ENCODE peak calls at places on chromosome X, in four cellular contexts. N is IMR-90, K is K562, T is GM12878. R is an unnamed sample. For H3K9me3, the result is how much of the 10 kb centered on the place peaks cover.

GRCh38 chrX:53223955-53224859 is 800 bp downstream of the KDM5C start:
- DNase-seq in T (no peak), N (peak), K (peak), R (peak)

GRCh38 chrX:69068295-69069085 is 96.8 kb downstream of the PJA1 start:
- DNase-seq in T (no peak), K (no peak), N (no peak), R (peak)

GRCh38 chrX:39301041-39301440 is 499.8 kb downstream of the MID1IP1 start:
- DNase-seq in K (no peak), T (no peak), N (no peak), R (no peak)

GRCh38 chrX:107775734-107776511 is at the start of gene TSC22D3:
- DNase-seq in K (peak), N (peak), T (no peak), R (peak)

GRCh38 chrX:38154818-38155217 is 65.9 kb downstream of the SRPX start:
- DNase-seq in K (no peak), T (no peak), N (no peak), R (no peak)

GRCh38 chrX:108601276-108601675 is 135.1 kb downstream of the IRS4 start:
- DNase-seq in N (no peak), T (no peak), K (no peak), R (no peak)

GRCh38 chrX:1393871-1394615 is 2.1 kb upstream of the SLC25A6 start:
- DNase-seq in K (no peak), N (no peak), T (no peak), R (no peak)

GRCh38 chrX:70134116-70134477 is 850 bp downstream of the IGBP1 start:
- DNase-seq in K (peak), T (no peak), N (peak), R (no peak)

GRCh38 chrX:134633832-134634231 is 24.4 kb downstream of the PLAC1 start:
- DNase-seq in K (no peak), N (no peak), T (no peak), R (no peak)

GRCh38 chrX:87572911-87573310 is 55.3 kb downstream of the KLHL4 start:
- DNase-seq in T (no peak), N (no peak), K (no peak), R (no peak)

GRCh38 chrX:141405878-141406492 is 163.7 kb upstream of the SPANXC start:
- DNase-seq in T (no peak), N (peak), K (no peak), R (no peak)

GRCh38 chrX:10356979-10357378 is 200.2 kb downstream of the CLCN4 start:
- DNase-seq in T (no peak), N (peak), K (no peak), R (no peak)

GRCh38 chrX:134237363-134237702 is 351 bp downstream of the CCDC160 start:
- DNase-seq in K (no peak), N (no peak), T (no peak), R (no peak)

GRCh38 chrX:135520553-135521404 is at the start of gene INTS6L:
- DNase-seq in N (peak), K (peak), T (peak), R (peak)

GRCh38 chrX:77070108-77070918 is 376.9 kb upstream of the FGF16 start:
- DNase-seq in T (no peak), K (no peak), N (no peak), R (no peak)

GRCh38 chrX:2638279-2638678 is 52.8 kb upstream of the CD99 start:
- DNase-seq in K (no peak), N (no peak), T (no peak), R (no peak)

GRCh38 chrX:135596495-135596894 is 76.0 kb downstream of the INTS6L start:
- DNase-seq in K (peak), N (peak), T (no peak), R (peak)

GRCh38 chrX:2351321-2351720 is 149.5 kb downstream of the DHRSX start:
- DNase-seq in K (no peak), N (peak), T (no peak), R (no peak)

GRCh38 chrX:154321624-154322023 is 26.0 kb downstream of the TKTL1 start:
- DNase-seq in N (no peak), T (no peak), K (no peak), R (no peak)

DNA sequence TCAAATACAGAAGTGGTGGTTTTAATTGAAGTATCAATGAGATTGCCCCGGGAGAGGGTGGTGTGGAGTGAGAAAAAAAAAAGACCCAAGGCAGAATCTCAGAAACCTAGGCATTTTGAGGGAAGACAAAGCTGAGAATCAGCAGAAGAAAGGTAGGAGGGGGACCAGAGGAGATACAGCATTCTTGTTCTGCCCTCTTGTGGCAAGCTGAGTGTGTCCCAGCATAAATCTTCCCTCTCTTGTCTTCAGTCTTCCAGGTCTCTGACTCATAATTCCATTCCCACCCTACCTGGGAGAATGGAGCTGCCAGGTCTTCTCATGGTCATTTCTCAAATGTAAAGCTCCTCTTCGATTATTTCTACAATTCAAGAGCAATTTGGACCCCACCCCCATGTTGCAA is 32.7 kb upstream of the MAGED1 start:
- DNase-seq in K (peak), N (peak), T (no peak), R (peak)
- H3K9me3 ChIP-seq in K (under half), N (under half), T (under half), R (under half)

DNA sequence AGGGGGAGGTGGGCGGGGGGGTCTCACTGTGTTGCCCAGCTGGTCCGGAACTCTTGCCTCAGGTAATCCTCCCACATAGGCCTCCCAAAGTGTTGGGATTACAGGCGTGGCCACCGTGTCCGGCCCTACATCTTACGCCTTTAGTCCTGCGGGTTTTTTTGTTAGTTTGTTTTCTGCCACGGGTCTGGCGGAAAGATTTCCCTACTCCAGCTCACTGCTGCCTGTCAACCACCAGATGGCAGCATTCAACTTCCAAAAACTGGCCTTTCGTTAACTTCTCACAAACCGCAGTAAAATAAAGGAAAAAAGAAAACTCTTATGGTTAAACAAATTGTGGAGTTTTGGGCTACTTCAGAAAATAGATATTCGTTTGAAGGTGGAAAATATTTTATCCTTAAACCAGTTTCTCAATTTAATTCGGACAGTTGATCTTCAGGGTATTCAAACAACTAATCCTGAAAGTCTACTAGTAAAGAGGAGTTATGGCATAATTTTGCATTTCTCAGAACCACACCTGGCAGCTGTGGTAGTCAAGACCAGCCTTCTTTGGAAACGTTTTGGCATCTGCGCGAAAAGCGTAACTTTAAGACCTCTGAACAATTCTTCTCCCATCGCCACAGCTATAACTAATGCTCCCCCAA is 41.1 kb downstream of the LUZP4 start:
- DNase-seq in K (peak), T (peak), N (peak), R (peak)
- TF ChIP-seq MXI1 in K (no peak), T (no peak), N (no peak), R (no peak)

GRCh38 chrX:11398139-11398538 is 104.9 kb downstream of the AMELX start:
- DNase-seq in T (no peak), K (no peak), N (no peak), R (no peak)

GRCh38 chrX:11398785-11399184 is 105.6 kb downstream of the AMELX start:
- DNase-seq in T (no peak), N (peak), K (no peak), R (no peak)

GRCh38 chrX:11393949-11394654 is 100.9 kb downstream of the AMELX start:
- DNase-seq in K (peak), N (no peak), T (no peak), R (no peak)

GRCh38 chrX:11397680-11398079 is 104.5 kb downstream of the AMELX start:
- DNase-seq in N (no peak), T (no peak), K (no peak), R (no peak)

DNA sequence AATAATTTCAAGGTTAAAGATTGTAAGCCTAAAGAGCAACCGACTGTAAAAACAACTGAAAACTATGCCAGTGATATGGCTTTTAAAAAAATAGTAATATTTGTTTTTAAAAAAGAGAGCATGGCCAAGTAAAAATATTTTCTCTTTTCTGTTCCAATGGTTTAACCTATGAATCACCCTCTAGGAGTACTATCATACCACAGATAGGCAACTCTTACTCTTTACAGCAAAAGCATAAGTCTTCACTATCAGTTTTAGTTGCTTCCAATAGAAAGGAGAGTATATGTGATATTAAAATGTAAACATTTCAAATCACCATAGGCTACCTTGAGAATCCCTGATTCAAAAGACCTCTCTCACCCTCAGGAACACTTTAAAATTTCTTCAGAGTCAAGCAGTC is 102.6 kb downstream of the AMELX start:
- DNase-seq in K (no peak), T (no peak), N (peak), R (no peak)
- H3K9me3 ChIP-seq in K (under half), T (under half), N (under half), R (under half)

GRCh38 chrX:101639583-101639982 is 20.1 kb downstream of the ARMCX2 start:
- DNase-seq in N (no peak), T (no peak), K (no peak), R (no peak)
- TF ChIP-seq MXI1 in N (no peak), T (no peak), K (no peak), R (no peak)

GRCh38 chrX:20431486-20431885 is 164.8 kb upstream of the RPS6KA3 start:
- DNase-seq in K (no peak), N (no peak), T (no peak), R (no peak)
- H3K9me3 ChIP-seq in K (under half), N (under half), T (under half), R (under half)

DNA sequence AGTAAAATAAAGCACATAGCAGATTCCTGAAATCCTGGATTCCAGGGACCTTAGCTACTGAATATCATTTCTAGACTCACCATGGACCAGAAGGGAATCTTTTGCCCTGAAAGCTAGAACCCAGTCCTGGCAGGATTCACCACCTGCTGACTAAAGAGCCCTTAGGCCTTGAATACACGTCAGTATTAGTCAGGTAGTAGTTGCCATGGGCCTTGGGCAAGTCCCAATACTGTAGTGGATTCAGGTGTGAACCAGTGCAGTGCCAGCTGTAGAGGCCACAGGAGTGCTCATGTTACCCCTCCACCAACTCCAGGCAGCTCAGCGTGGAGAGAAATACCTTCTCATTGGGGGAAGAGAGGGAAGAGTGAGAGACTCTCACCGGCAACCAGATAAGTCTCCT is 64.1 kb upstream of the UBQLN2 start:
- DNase-seq in K (no peak), T (no peak), N (no peak), R (no peak)
- TF ChIP-seq MXI1 in K (no peak), T (no peak), N (no peak), R (no peak)

GRCh38 chrX:120797201-120797938 is 78.3 kb downstream of the CT47B1 start:
- DNase-seq in T (no peak), N (no peak), K (no peak), R (no peak)
- H3K9me3 ChIP-seq in T (under half), N (under half), K (under half), R (under half)

GRCh38 chrX:23578079-23578478 is 89.2 kb upstream of the PRDX4 start:
- DNase-seq in K (no peak), T (no peak), N (no peak), R (no peak)
- TF ChIP-seq MXI1 in K (no peak), T (no peak), N (no peak), R (no peak)